ENCODE peak calls at places on chromosomes 2 and 18, in ten cellular contexts. L, T, X, Y, F, U, W, I, V and J are unnamed samples.

GRCh38 chr2:218035463-218036100 is 32.8 kb upstream of the TNS1 start:
- DNase-seq in L (no peak), X (no peak), V (no peak), U (no peak), T (no peak), W (no peak), F (no peak), Y (no peak), I (no peak), J (no peak)

GRCh38 chr2:32922466-32922865 is 24.3 kb upstream of the LTBP1 start:
- DNase-seq in U (no peak), T (no peak), L (no peak), W (no peak), I (no peak), F (no peak), Y (no peak), V (no peak), X (no peak), J (no peak)

GRCh38 chr2:45860136-45861106 is 208.9 kb downstream of the PRKCE start:
- DNase-seq in X (peak; percentile 70), Y (no peak), L (peak; percentile 53), W (peak; percentile 38), T (no peak), F (peak; percentile 11), U (peak; percentile 65), I (peak; percentile 33), V (peak; percentile 69), J (peak; percentile 77)

GRCh38 chr18:58998421-58999203 is 133.9 kb downstream of the ZNF532 start:
- DNase-seq in Y (no peak), W (peak; percentile 70), T (no peak), F (no peak), U (peak; percentile 86), V (peak; percentile 85), X (peak; percentile 89), I (no peak), L (peak; percentile 80), J (peak; percentile 91)

GRCh38 chr2:179106342-179107178 is 56.6 kb upstream of the CCDC141 start:
- DNase-seq in X (peak; percentile 43), I (peak; percentile 44), F (no peak), Y (peak; percentile 83), V (peak; percentile 96), T (no peak), U (peak; percentile 91), W (peak; percentile 94), L (peak; percentile 63), J (peak; percentile 93)

GRCh38 chr2:26284132-26284531 is 39.4 kb downstream of the HADHB start:
- DNase-seq in T (no peak), L (no peak), U (peak; percentile 53), W (peak; percentile 47), I (no peak), F (no peak), X (no peak), V (peak; percentile 61), Y (no peak), J (peak; percentile 59)

GRCh38 chr18:35345460-35345921 is 1.3 kb upstream of the ZNF24 start:
- DNase-seq in U (no peak), W (no peak), F (no peak), V (peak; percentile 65), Y (no peak), X (no peak), L (no peak), I (peak; percentile 28), T (no peak), J (peak; percentile 66)

GRCh38 chr2:205190528-205190927 is 491.8 kb upstream of the NRP2 start:
- DNase-seq in T (no peak), W (no peak), L (no peak), F (no peak), X (no peak), Y (no peak), U (no peak), I (no peak), V (no peak), J (no peak)

GRCh38 chr2:60336442-60337141 is 216.9 kb downstream of the BCL11A start:
- DNase-seq in U (no peak), Y (no peak), X (no peak), L (no peak), I (no peak), W (no peak), V (no peak), F (no peak), T (no peak), J (no peak)

GRCh38 chr18:23311346-23312103 is 141.6 kb upstream of the RIOK3 start:
- DNase-seq in L (peak; percentile 63), I (no peak), W (peak; percentile 90), U (peak; percentile 92), F (no peak), X (no peak), V (peak; percentile 97), T (no peak), Y (no peak), J (peak; percentile 97)

GRCh38 chr2:100246163-100247145 is 75.8 kb downstream of the LONRF2 start:
- DNase-seq in V (peak; percentile 28), I (no peak), Y (peak; percentile 13), X (no peak), W (no peak), L (no peak), U (no peak), T (no peak), F (no peak), J (peak; percentile 32)

GRCh38 chr2:160534996-160535395 is 41.4 kb upstream of the RBMS1 start:
- DNase-seq in T (no peak), X (no peak), F (no peak), W (no peak), V (peak; percentile 11), I (no peak), Y (no peak), U (no peak), L (no peak), J (no peak)

GRCh38 chr2:131034122-131035051 is 58.9 kb downstream of the FAM168B start:
- DNase-seq in L (no peak), V (peak; percentile 12), F (peak; percentile 26), T (no peak), W (peak; percentile 15), U (no peak), X (peak; percentile 66), Y (no peak), I (peak; percentile 23), J (peak; percentile 31)

GRCh38 chr2:150062416-150062815 is 425.1 kb downstream of the RND3 start:
- DNase-seq in T (no peak), W (no peak), V (peak; percentile 39), I (no peak), F (no peak), X (no peak), Y (no peak), U (peak; percentile 74), L (no peak), J (peak; percentile 62)
- H3K4me3 ChIP-seq in T (no peak overlapping the region), W (no peak overlapping the region), V (no peak overlapping the region), I (no peak overlapping the region), F (no peak overlapping the region), X (no peak overlapping the region), Y (no peak overlapping the region), U (no peak overlapping the region), L (no peak overlapping the region), J (no peak overlapping the region)

DNA sequence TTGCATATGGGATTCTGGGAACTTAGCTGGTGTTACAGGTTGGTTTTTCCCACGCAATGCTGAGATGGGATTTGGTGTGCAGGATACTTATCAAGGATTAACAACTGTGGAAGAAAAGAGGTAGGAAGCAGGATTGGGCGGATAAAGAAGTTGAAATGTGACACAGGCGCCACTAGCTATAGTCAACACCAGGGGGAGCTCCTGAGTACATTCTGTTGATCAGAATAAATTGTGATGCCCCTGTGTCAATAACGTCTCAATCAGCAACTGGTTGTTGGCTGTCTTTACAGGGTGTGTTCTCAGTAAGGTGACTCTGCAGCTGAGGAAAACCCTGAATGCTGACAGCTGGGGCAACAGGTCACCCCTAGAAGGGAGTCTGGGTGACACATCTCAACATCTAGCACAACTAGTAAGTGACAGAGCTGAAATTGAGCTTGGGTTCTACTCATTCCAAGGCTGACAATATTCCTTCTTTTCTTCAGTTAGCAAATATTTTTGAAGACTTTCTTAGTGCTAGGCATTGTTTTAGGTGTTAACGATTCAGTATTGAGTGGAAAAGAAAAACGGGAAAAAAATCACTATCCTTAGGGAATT is 143.0 kb downstream of the ARL6IP6 start:
- DNase-seq in L (no peak), X (no peak), W (peak; percentile 12), I (peak; percentile 27), U (peak; percentile 14), Y (peak; percentile 46), V (peak; percentile 27), F (no peak), T (no peak), J (peak; percentile 35)
- TF ChIP-seq CTCF in L (peak; percentile 16), X (peak; percentile 62), W (peak; percentile 53), I (peak; percentile 54), U (peak; percentile 69), Y (peak; percentile 86), V (peak; percentile 69), F (no peak), T (peak; percentile 68), J (peak; percentile 72)

DNA sequence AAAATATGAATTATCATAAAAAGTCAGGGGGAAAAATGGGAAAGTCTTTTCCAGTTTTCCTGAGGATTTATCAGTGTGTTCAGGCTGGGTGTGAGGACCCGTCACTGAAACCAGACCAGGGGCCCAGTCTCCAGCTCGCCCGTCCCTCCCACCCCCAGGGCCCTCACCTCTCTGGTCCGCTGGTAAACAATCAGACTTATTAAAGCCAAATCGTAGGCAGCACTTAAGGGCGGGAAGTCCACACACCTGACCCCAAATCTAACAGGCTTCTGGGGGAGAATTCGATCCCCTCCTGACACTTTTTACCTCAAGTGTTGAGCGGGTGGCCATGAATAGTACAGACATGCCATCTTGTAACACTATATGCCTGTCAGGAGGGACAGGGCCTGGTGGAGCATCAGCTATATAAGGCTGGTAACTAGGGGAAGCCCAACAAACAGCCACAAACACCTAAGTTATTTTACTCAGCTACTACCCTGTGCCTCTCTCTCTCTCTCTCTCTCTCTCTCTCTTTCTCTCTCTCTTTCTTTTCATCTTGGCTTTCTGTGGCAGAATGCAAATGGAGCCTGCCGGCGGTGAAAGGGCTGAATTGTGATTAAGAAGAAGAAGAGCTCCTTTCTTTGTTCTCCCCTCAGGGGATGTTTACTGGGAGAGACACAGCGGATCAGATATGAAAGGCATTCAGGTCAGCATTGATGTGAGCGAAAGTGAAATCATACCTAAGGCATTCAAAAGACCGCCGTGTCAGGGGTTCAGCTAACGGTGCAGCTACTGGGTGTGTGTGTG is 9.5 kb downstream of the ZEB2 start:
- DNase-seq in W (peak; percentile 89), I (no peak), X (no peak), T (no peak), F (peak; percentile 30), U (peak; percentile 73), Y (no peak), V (peak; percentile 88), L (peak; percentile 63), J (peak; percentile 87)
- H3K4me3 ChIP-seq in W (peak overlapping the region; percentile 9), I (peak overlapping the region; percentile 11), X (peak overlapping the region; percentile 89), T (no peak overlapping the region), F (no peak overlapping the region), U (peak overlapping the region; percentile 53), Y (no peak overlapping the region), V (peak overlapping the region; percentile 32), L (peak overlapping the region; percentile 81), J (peak overlapping the region; percentile 6)

GRCh38 chr2:167964650-167965404 is 282.6 kb downstream of the STK39 start:
- DNase-seq in X (no peak), F (no peak), T (no peak), I (no peak), Y (no peak), L (no peak), W (peak; percentile 18), V (peak; percentile 48), U (no peak), J (peak; percentile 36)
- TF ChIP-seq CTCF in X (peak; percentile 6), F (no peak), T (no peak), I (no peak), Y (peak; percentile 42), L (peak; percentile 9), W (peak; percentile 56), V (peak; percentile 56), U (peak; percentile 30), J (peak; percentile 23)